ENCODE peak calls at places on chromosomes 1 and 21, in six cellular contexts. P, D, O, E, W and X are unnamed samples.

GRCh38 chr1:18398791-18399551 is 81.8 kb upstream of the KLHDC7A start:
- DNase-seq in P (no peak), D (no peak), O (no peak), E (no peak), W (no peak), X (no peak)

GRCh38 chr21:45040114-45040715 is 34.2 kb upstream of the ADARB1 start:
- DNase-seq in P (no peak), D (no peak), O (no peak), E (no peak), W (no peak), X (no peak)

GRCh38 chr1:186033744-186034345 is 299.7 kb downstream of the HMCN1 start:
- DNase-seq in P (no peak), D (no peak), O (peak), E (no peak), W (peak), X (no peak)

GRCh38 chr1:6587261-6588005 is 7.6 kb downstream of the ZBTB48 start:
- DNase-seq in P (peak), D (no peak), O (no peak), E (no peak), W (peak), X (no peak)

GRCh38 chr1:207256869-207257268 is 64.6 kb upstream of the CD55 start:
- DNase-seq in P (no peak), D (no peak), O (no peak), E (no peak), W (no peak), X (no peak)

GRCh38 chr1:8223531-8223930 is 94.4 kb upstream of the SLC45A1 start:
- DNase-seq in P (no peak), D (no peak), O (no peak), E (no peak), W (no peak), X (no peak)

GRCh38 chr21:31011412-31011811 is 26.9 kb downstream of the KRTAP19-8 start:
- DNase-seq in P (no peak), D (no peak), O (no peak), E (no peak), W (no peak), X (no peak)

GRCh38 chr1:51661081-51661518 is 44.2 kb downstream of the OSBPL9 start:
- DNase-seq in P (no peak), D (no peak), O (peak), E (no peak), W (peak), X (no peak)

GRCh38 chr1:230425252-230426061 is 675 bp downstream of the PGBD5 start:
- DNase-seq in P (no peak), D (no peak), O (peak), E (peak), W (no peak), X (no peak)

GRCh38 chr1:13697738-13698137 is 2.2 kb upstream of the PRDM2 start:
- DNase-seq in P (no peak), D (no peak), O (no peak), E (no peak), W (no peak), X (no peak)

GRCh38 chr1:150973258-150973825 is 1.3 kb downstream of the CERS2 start:
- DNase-seq in P (no peak), D (peak), O (peak), E (peak), W (no peak), X (no peak)

GRCh38 chr1:22597996-22598395 is 34.7 kb downstream of the EPHA8 start:
- DNase-seq in P (peak), D (no peak), O (no peak), E (no peak), W (no peak), X (no peak)

GRCh38 chr21:25563399-25564116 is 43.7 kb downstream of the MRPL39 start:
- DNase-seq in P (no peak), D (no peak), O (no peak), E (no peak), W (peak), X (no peak)

GRCh38 chr21:16570196-16570595 is 840.4 kb downstream of the USP25 start:
- DNase-seq in P (no peak), D (no peak), O (peak), E (no peak), W (peak), X (no peak)

GRCh38 chr1:25954371-25954938 is 43.4 kb downstream of the PAFAH2 start:
- DNase-seq in P (no peak), D (no peak), O (no peak), E (no peak), W (no peak), X (no peak)

GRCh38 chr1:167433884-167434283 is 84.4 kb downstream of the CD247 start:
- DNase-seq in P (no peak), D (no peak), O (no peak), E (no peak), W (no peak), X (no peak)

GRCh38 chr1:17370618-17371017 is 1.4 kb upstream of the PADI6 start:
- DNase-seq in P (no peak), D (no peak), O (no peak), E (peak), W (no peak), X (peak)

GRCh38 chr21:43340491-43341348 is 86.2 kb downstream of the SIK1 start:
- DNase-seq in P (peak), D (no peak), O (peak), E (peak), W (peak), X (peak)

GRCh38 chr21:43284238-43284637 is 115.4 kb downstream of the CRYAA start:
- DNase-seq in P (no peak), D (no peak), O (no peak), E (no peak), W (no peak), X (no peak)

GRCh38 chr1:230869499-230869898 is 1.2 kb upstream of the C1orf198 start:
- DNase-seq in P (no peak), D (no peak), O (peak), E (no peak), W (no peak), X (no peak)

GRCh38 chr1:181479137-181479745 is 4.1 kb upstream of the CACNA1E start:
- DNase-seq in P (peak), D (no peak), O (peak), E (peak), W (peak), X (peak)

GRCh38 chr1:35642472-35642955 is 1.2 kb upstream of the PSMB2 start:
- DNase-seq in P (no peak), D (no peak), O (no peak), E (peak), W (peak), X (no peak)

GRCh38 chr1:46812996-46813857 is 14.4 kb downstream of the CYP4B1 start:
- DNase-seq in P (no peak), D (no peak), O (no peak), E (no peak), W (no peak), X (no peak)

GRCh38 chr1:8562881-8563865 is 245.3 kb downstream of the SLC45A1 start:
- DNase-seq in P (no peak), D (no peak), O (peak), E (no peak), W (no peak), X (no peak)

GRCh38 chr1:167627865-167628641 is 2.0 kb upstream of the RCSD1 start:
- DNase-seq in P (peak), D (peak), O (no peak), E (no peak), W (peak), X (no peak)

GRCh38 chr1:46442317-46443161 is 47.1 kb upstream of the DMBX1 start:
- DNase-seq in P (peak), D (peak), O (peak), E (peak), W (peak), X (peak)

GRCh38 chr1:246608616-246609376 is 42.5 kb downstream of the CNST start:
- DNase-seq in P (peak), D (no peak), O (peak), E (peak), W (peak), X (peak)